ENCODE peak calls at places on chromosomes 5 and 9, in nine cellular contexts. G is activated CD8-positive, alpha-beta T cell treated with anti-CD3 and anti-CD28 coated beads for 36 hours; T is mesothelial cell of epicardium; K is dorsolateral prefrontal cortex; X is HCT116; W is neural progenitor cell; D is fibroblast of pulmonary artery; E is nephron progenitor cell; Z is astrocyte of the spinal cord. I is an unnamed sample.

GRCh38 chr5:59390074-59390659 is 503.4 kb downstream of the PDE4D start:
- DNase-seq in G (peak), T (no peak), K (no peak), X (no peak), W (peak), D (peak), E (peak), Z (peak), I (no peak)

GRCh38 chr5:78753093-78753531 is 104.5 kb upstream of the LHFPL2 start:
- DNase-seq in G (no peak), T (no peak), K (no peak), X (no peak), W (no peak), D (no peak), E (no peak), Z (peak), I (no peak)

GRCh38 chr5:90930756-90931431 is 372.3 kb downstream of the ADGRV1 start:
- DNase-seq in G (no peak), T (no peak), K (no peak), X (no peak), W (peak), D (no peak), E (no peak), Z (no peak), I (no peak)

GRCh38 chr9:87842878-87843585 is 39.6 kb upstream of the SPATA31E1 start:
- DNase-seq in G (no peak), T (no peak), K (no peak), X (no peak), W (no peak), D (no peak), E (no peak), Z (no peak), I (no peak)

GRCh38 chr5:66769839-66770617 is 173.8 kb downstream of the MAST4 start:
- DNase-seq in G (peak), T (no peak), K (peak), X (no peak), W (peak), D (peak), E (peak), Z (peak), I (no peak)

GRCh38 chr5:115418788-115419187 is 122.3 kb upstream of the CCDC112 start:
- DNase-seq in G (no peak), T (no peak), K (no peak), X (no peak), W (no peak), D (no peak), E (no peak), Z (no peak), I (no peak)

GRCh38 chr5:164059471-164059870 is 554.1 kb downstream of the MAT2B start:
- DNase-seq in G (no peak), T (no peak), K (no peak), X (no peak), W (no peak), D (no peak), E (no peak), Z (no peak), I (no peak)

GRCh38 chr5:66450988-66451387 is 145.2 kb upstream of the MAST4 start:
- DNase-seq in G (no peak), T (no peak), K (no peak), X (no peak), W (no peak), D (no peak), E (no peak), Z (no peak), I (no peak)

GRCh38 chr5:102858808-102859207 is 103.7 kb downstream of the PAM start:
- DNase-seq in G (no peak), T (no peak), K (no peak), X (no peak), W (no peak), D (peak), E (no peak), Z (peak), I (no peak)

GRCh38 chr5:16759147-16759800 is 142.5 kb upstream of the RETREG1 start:
- DNase-seq in G (peak), T (no peak), K (no peak), X (no peak), W (no peak), D (peak), E (peak), Z (peak), I (peak)

GRCh38 chr5:149303210-149303609 is 31.6 kb downstream of the AFAP1L1 start:
- DNase-seq in G (no peak), T (no peak), K (no peak), X (no peak), W (no peak), D (no peak), E (no peak), Z (no peak), I (no peak)

GRCh38 chr9:129313331-129313955 is 135.4 kb upstream of the IER5L start:
- DNase-seq in G (no peak), T (peak), K (no peak), X (no peak), W (no peak), D (no peak), E (no peak), Z (no peak), I (peak)

GRCh38 chr9:132288371-132288770 is 66.4 kb downstream of the SETX start:
- DNase-seq in G (no peak), T (no peak), K (no peak), X (no peak), W (no peak), D (peak), E (no peak), Z (peak), I (no peak)

GRCh38 chr9:101470929-101471328 is 35.4 kb upstream of the ALDOB start:
- DNase-seq in G (no peak), T (no peak), K (no peak), X (no peak), W (no peak), D (no peak), E (no peak), Z (no peak), I (no peak)

GRCh38 chr5:66144799-66145390 is 795 bp downstream of the SREK1 start:
- DNase-seq in G (no peak), T (no peak), K (no peak), X (no peak), W (no peak), D (no peak), E (peak), Z (no peak), I (peak)

GRCh38 chr5:139046551-139046950 is 151.6 kb downstream of the SIL1 start:
- DNase-seq in G (no peak), T (no peak), K (no peak), X (no peak), W (no peak), D (peak), E (no peak), Z (peak), I (no peak)

GRCh38 chr5:142325677-142326479 is 1.1 kb upstream of the SPRY4 start:
- DNase-seq in G (peak), T (peak), K (peak), X (peak), W (peak), D (peak), E (peak), Z (peak), I (no peak)

GRCh38 chr5:169085656-169086055 is 215.3 kb downstream of the SLIT3 start:
- DNase-seq in G (no peak), T (no peak), K (no peak), X (no peak), W (no peak), D (no peak), E (no peak), Z (no peak), I (no peak)

GRCh38 chr5:109714592-109714991 is 24.9 kb downstream of the MAN2A1 start:
- DNase-seq in G (no peak), T (no peak), K (no peak), X (no peak), W (no peak), D (no peak), E (no peak), Z (no peak), I (no peak)

GRCh38 chr9:93301911-93302525 is 118.1 kb downstream of the WNK2 start:
- DNase-seq in G (no peak), T (no peak), K (no peak), X (no peak), W (no peak), D (no peak), E (no peak), Z (no peak), I (peak)

DNA sequence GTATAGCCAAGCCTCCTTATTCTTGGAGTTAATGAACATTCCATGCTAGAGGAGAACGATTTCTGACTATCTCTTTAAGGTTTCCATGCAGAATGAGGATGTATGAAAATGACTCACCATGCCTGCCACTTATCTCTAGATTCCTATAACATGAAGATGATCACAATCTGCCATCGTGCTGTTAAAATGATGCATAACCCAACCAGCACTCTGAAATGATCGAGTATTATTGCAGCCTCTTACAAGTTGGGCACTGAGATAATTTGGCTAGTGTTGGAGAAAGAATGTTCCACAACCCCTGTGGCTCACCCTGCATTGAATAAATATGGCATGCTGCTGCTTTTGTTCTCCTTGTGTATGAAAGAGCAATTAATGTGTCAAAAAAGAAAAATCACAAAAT is 1143.6 kb upstream of the WWC1 start:
- DNase-seq in G (no peak), T (no peak), K (no peak), X (no peak), W (no peak), D (no peak), E (no peak), Z (no peak), I (no peak)
- TF ChIP-seq CTCF in G (no peak), T (no peak), K (no peak), X (no peak), W (no peak), D (no peak), E (no peak), Z (no peak), I (no peak)

GRCh38 chr5:152427691-152428090 is 22.6 kb upstream of the NMUR2 start:
- DNase-seq in G (no peak), T (no peak), K (no peak), X (no peak), W (no peak), D (no peak), E (no peak), Z (no peak), I (no peak)
- TF ChIP-seq CTCF in G (no peak), T (no peak), K (no peak), X (no peak), W (no peak), D (no peak), E (no peak), Z (no peak), I (no peak)

GRCh38 chr5:52989025-52989780 is at the start of gene ITGA2:
- DNase-seq in G (peak), T (peak), K (peak), X (peak), W (peak), D (peak), E (peak), Z (peak), I (peak)

GRCh38 chr5:52990531-52990925 is 1.4 kb downstream of the ITGA2 start:
- DNase-seq in G (no peak), T (no peak), K (no peak), X (no peak), W (no peak), D (no peak), E (no peak), Z (no peak), I (no peak)

GRCh38 chr5:52987711-52988329 is 1.3 kb upstream of the ITGA2 start:
- DNase-seq in G (no peak), T (no peak), K (no peak), X (peak), W (no peak), D (peak), E (no peak), Z (peak), I (no peak)

GRCh38 chr5:52988335-52989024 is 672 bp upstream of the ITGA2 start:
- DNase-seq in G (peak), T (no peak), K (no peak), X (peak), W (no peak), D (no peak), E (no peak), Z (no peak), I (no peak)

GRCh38 chr5:52989781-52990530 is 804 bp downstream of the ITGA2 start:
- DNase-seq in G (peak), T (peak), K (peak), X (peak), W (peak), D (peak), E (peak), Z (peak), I (peak)
- TF ChIP-seq CTCF in G (no peak), T (no peak), K (peak), X (peak), W (peak), D (peak), E (no peak), Z (peak), I (peak)

GRCh38 chr9:98570663-98571440 is 137.9 kb downstream of the GABBR2 start:
- DNase-seq in G (no peak), T (no peak), K (no peak), X (no peak), W (peak), D (no peak), E (no peak), Z (no peak), I (no peak)
- TF ChIP-seq CTCF in G (no peak), T (no peak), K (no peak), X (no peak), W (peak), D (no peak), E (no peak), Z (no peak), I (no peak)

GRCh38 chr5:171810217-171810616 is 24.6 kb downstream of the SMIM23 start:
- DNase-seq in G (no peak), T (no peak), K (no peak), X (no peak), W (no peak), D (peak), E (no peak), Z (no peak), I (no peak)

GRCh38 chr5:171816666-171817065 is 31.0 kb downstream of the SMIM23 start:
- DNase-seq in G (no peak), T (no peak), K (no peak), X (no peak), W (no peak), D (no peak), E (no peak), Z (no peak), I (no peak)

GRCh38 chr5:171813270-171813669 is 27.7 kb downstream of the SMIM23 start:
- DNase-seq in G (no peak), T (no peak), K (no peak), X (no peak), W (no peak), D (no peak), E (no peak), Z (no peak), I (no peak)

GRCh38 chr5:171808951-171809350 is 23.3 kb downstream of the SMIM23 start:
- DNase-seq in G (no peak), T (no peak), K (no peak), X (no peak), W (no peak), D (no peak), E (no peak), Z (peak), I (no peak)

DNA sequence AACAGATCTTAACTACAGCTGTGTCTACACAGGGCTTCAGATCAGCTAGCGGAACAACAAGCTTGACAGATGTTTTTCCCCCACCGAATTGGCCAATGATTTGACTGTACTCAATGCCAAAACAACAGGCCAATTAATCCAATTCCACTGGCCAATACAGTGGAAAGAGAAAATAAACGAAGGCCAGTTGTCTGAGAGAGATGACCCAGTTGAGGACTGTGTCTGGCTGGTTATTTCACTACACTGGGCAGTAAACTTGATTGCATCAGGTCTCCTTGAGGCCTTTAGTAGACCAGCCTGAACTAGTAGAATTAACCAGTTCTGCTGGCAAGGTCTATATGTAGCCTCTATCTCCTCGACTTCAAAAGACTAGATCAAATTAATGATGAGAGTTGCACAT is 28.2 kb downstream of the SMIM23 start:
- DNase-seq in G (no peak), T (no peak), K (no peak), X (no peak), W (no peak), D (no peak), E (no peak), Z (no peak), I (no peak)
- TF ChIP-seq CTCF in G (no peak), T (no peak), K (no peak), X (no peak), W (no peak), D (no peak), E (no peak), Z (no peak), I (no peak)

GRCh38 chr5:135105105-135105484 is 71.1 kb upstream of the PITX1 start:
- DNase-seq in G (no peak), T (no peak), K (no peak), X (no peak), W (no peak), D (no peak), E (no peak), Z (no peak), I (no peak)

GRCh38 chr5:135107101-135107500 is 73.1 kb upstream of the PITX1 start:
- DNase-seq in G (no peak), T (no peak), K (no peak), X (no peak), W (no peak), D (no peak), E (no peak), Z (no peak), I (no peak)

GRCh38 chr5:135106610-135107009 is 72.6 kb upstream of the PITX1 start:
- DNase-seq in G (no peak), T (no peak), K (no peak), X (no peak), W (no peak), D (no peak), E (no peak), Z (no peak), I (no peak)

GRCh38 chr5:135107986-135108385 is 74.0 kb upstream of the PITX1 start:
- DNase-seq in G (no peak), T (no peak), K (no peak), X (no peak), W (no peak), D (no peak), E (no peak), Z (no peak), I (no peak)

GRCh38 chr5:135106136-135106535 is 72.1 kb upstream of the PITX1 start:
- DNase-seq in G (no peak), T (no peak), K (no peak), X (no peak), W (no peak), D (no peak), E (no peak), Z (no peak), I (no peak)
- TF ChIP-seq CTCF in G (no peak), T (no peak), K (no peak), X (no peak), W (no peak), D (no peak), E (no peak), Z (no peak), I (no peak)

GRCh38 chr9:130370226-130370625 is 74.5 kb upstream of the ASS1 start:
- DNase-seq in G (no peak), T (no peak), K (no peak), X (no peak), W (no peak), D (no peak), E (no peak), Z (no peak), I (no peak)

GRCh38 chr9:130371196-130371966 is 73.4 kb upstream of the ASS1 start:
- DNase-seq in G (no peak), T (no peak), K (no peak), X (no peak), W (no peak), D (no peak), E (no peak), Z (no peak), I (no peak)

GRCh38 chr9:130366888-130367550 is 77.7 kb upstream of the ASS1 start:
- DNase-seq in G (no peak), T (no peak), K (no peak), X (no peak), W (no peak), D (no peak), E (no peak), Z (no peak), I (no peak)

GRCh38 chr9:130366072-130366471 is 78.7 kb upstream of the ASS1 start:
- DNase-seq in G (no peak), T (no peak), K (no peak), X (no peak), W (no peak), D (no peak), E (no peak), Z (no peak), I (no peak)

GRCh38 chr9:130368631-130369103 is 76.1 kb upstream of the ASS1 start:
- DNase-seq in G (peak), T (no peak), K (no peak), X (no peak), W (no peak), D (no peak), E (no peak), Z (no peak), I (no peak)
- TF ChIP-seq CTCF in G (peak), T (no peak), K (no peak), X (peak), W (peak), D (no peak), E (no peak), Z (peak), I (no peak)

DNA sequence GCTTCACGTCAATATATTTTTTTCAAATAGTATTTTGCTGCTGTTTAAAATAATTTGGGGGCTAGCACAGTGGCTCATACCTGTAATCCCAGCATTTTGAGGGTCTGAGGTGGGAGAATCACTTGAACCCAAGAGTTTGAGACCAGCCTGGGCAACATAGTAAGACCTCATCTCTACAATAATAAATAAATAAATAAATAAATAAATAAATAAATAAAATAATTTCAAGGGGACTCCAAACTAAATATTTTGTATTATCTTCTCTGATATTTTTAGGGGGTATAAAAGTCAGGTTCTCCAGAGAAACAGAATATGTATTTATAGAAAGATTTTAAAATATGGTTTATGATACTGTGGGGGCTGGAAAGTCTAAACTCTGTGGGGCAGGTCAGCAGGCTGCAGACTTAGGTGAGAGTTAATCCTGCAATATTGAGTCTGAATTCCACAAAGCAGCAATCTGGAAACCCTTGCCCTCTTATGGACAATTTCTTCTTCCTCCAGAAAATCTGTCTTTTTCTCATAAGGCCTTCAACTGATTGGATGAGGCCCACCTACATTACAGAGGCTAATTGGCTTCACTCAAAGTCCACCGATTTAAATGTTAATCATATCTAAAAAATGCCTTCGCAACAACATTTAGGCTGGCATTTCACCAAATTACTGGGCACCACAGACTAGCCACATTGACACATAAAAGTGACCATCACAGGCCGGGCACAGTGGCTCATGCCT is 53.5 kb downstream of the DRD1 start:
- DNase-seq in G (no peak), T (no peak), K (no peak), X (no peak), W (no peak), D (no peak), E (no peak), Z (no peak), I (no peak)
- TF ChIP-seq CTCF in G (no peak), T (no peak), K (no peak), X (no peak), W (no peak), D (no peak), E (no peak), Z (no peak), I (no peak)

GRCh38 chr9:25353783-25354182 is 324.5 kb downstream of the TUSC1 start:
- DNase-seq in G (no peak), T (no peak), K (no peak), X (no peak), W (no peak), D (no peak), E (no peak), Z (no peak), I (no peak)

GRCh38 chr9:25350011-25350410 is 328.2 kb downstream of the TUSC1 start:
- DNase-seq in G (no peak), T (no peak), K (no peak), X (no peak), W (no peak), D (no peak), E (no peak), Z (no peak), I (no peak)
- TF ChIP-seq CTCF in G (no peak), T (no peak), K (no peak), X (no peak), W (peak), D (no peak), E (no peak), Z (no peak), I (no peak)

GRCh38 chr5:112685929-112686328 is 51.8 kb upstream of the APC start:
- DNase-seq in G (no peak), T (no peak), K (no peak), X (no peak), W (no peak), D (peak), E (no peak), Z (peak), I (no peak)
- TF ChIP-seq CTCF in G (no peak), T (no peak), K (no peak), X (no peak), W (no peak), D (no peak), E (no peak), Z (no peak), I (no peak)

I was measured in GM10248.